ENCODE peak calls at places on chromosomes 11 and 22, in five cellular contexts. N, S, X, B and V are unnamed samples.

GRCh38 chr11:35608502-35608901 is 9.8 kb upstream of the FJX1 start:
- DNase-seq in S (no peak), X (no peak), N (no peak), B (no peak), V (no peak)

GRCh38 chr11:109547356-109548027 is 125.5 kb downstream of the C11orf87 start:
- DNase-seq in N (no peak), S (no peak), X (no peak), B (no peak), V (no peak)

GRCh38 chr22:25131198-25131887 is 68.3 kb upstream of the CRYBB3 start:
- DNase-seq in S (no peak), N (no peak), X (no peak), B (no peak), V (no peak)

GRCh38 chr22:46537946-46538815 is 761 bp upstream of the CELSR1 start:
- DNase-seq in B (no peak), X (no peak), N (no peak), S (no peak), V (no peak)

GRCh38 chr11:92295175-92296137 is 70.8 kb downstream of the FAT3 start:
- DNase-seq in N (no peak), S (no peak), X (no peak), B (no peak), V (no peak)

GRCh38 chr11:13315517-13316432 is 38.2 kb downstream of the BMAL1 start:
- DNase-seq in N (no peak), B (no peak), S (no peak), X (no peak), V (no peak)

GRCh38 chr11:22340803-22341581 is 2.8 kb downstream of the SLC17A6 start:
- DNase-seq in S (peak; percentile 6), B (no peak), X (no peak), N (no peak), V (no peak)

GRCh38 chr11:26201411-26201810 is 130.5 kb upstream of the ANO3 start:
- DNase-seq in S (no peak), X (no peak), B (no peak), N (no peak), V (no peak)

GRCh38 chr11:8294251-8294935 is 30.7 kb upstream of the LMO1 start:
- DNase-seq in S (no peak), X (no peak), B (no peak), N (no peak), V (no peak)

GRCh38 chr11:113675003-113675471 is 31.1 kb downstream of the TMPRSS5 start:
- DNase-seq in N (no peak), S (peak; percentile 60), B (no peak), X (peak; percentile 64), V (no peak)

GRCh38 chr11:83008581-83008923 is 63.1 kb downstream of the RAB30 start:
- DNase-seq in S (no peak), X (no peak), N (no peak), B (no peak), V (no peak)

GRCh38 chr22:37636186-37636948 is 3.1 kb upstream of the SH3BP1 start:
- DNase-seq in S (no peak), N (no peak), B (no peak), X (peak; percentile 81), V (no peak)

GRCh38 chr11:1767399-1768140 is 3.8 kb upstream of the CTSD start:
- DNase-seq in X (no peak), N (no peak), B (no peak), S (no peak), V (no peak)